ENCODE peak calls at places on chromosomes 16 and 17, in nine cellular contexts. W is activated naive CD8-positive, alpha-beta T cell treated with anti-CD3 and anti-CD28 coated beads for 36 hours; I is HCT116; A is activated CD4-positive, alpha-beta T cell treated with anti-CD3 and anti-CD28 coated beads, Interleukin-2, amount 50 U/mL, for 1 hour; T is activated naive CD4-positive, alpha-beta T cell; V is colonic mucosa; X is AG09309; G is putamen; Y is stimulated activated CD8-positive, alpha-beta memory T cell treated with anti-CD3 and anti-CD28 coated beads, Interleukin-4, amount 100 ng/mL, for 24 hours. B is an unnamed sample.

GRCh38 chr16:88943741-88944140 is 33.3 kb downstream of the CBFA2T3 start:
- DNase-seq in W (no peak), A (no peak), V (no peak), T (no peak), I (no peak), X (no peak), Y (no peak), G (no peak), B (no peak)

GRCh38 chr17:19706791-19707727 is 9.3 kb downstream of the SLC47A2 start:
- DNase-seq in X (no peak), V (peak), A (no peak), W (no peak), I (no peak), Y (no peak), T (no peak), G (peak), B (no peak)

GRCh38 chr16:35746963-35747657 is 2287.7 kb downstream of the TP53TG3F start:
- DNase-seq in G (no peak), I (no peak), V (no peak), W (no peak), T (no peak), Y (no peak), A (no peak), X (no peak), B (no peak)

GRCh38 chr16:29198731-29199521 is 207.6 kb downstream of the NPIPB11 start:
- DNase-seq in V (no peak), W (no peak), T (no peak), I (no peak), Y (no peak), A (no peak), G (no peak), X (no peak), B (no peak)

GRCh38 chr16:49345829-49346228 is 27.8 kb upstream of the C16orf78 start:
- DNase-seq in A (no peak), I (no peak), V (no peak), T (no peak), G (no peak), Y (no peak), X (no peak), W (no peak), B (no peak)

GRCh38 chr17:40499551-40500189 is 1.8 kb downstream of the TNS4 start:
- DNase-seq in V (peak), A (no peak), I (no peak), T (no peak), W (no peak), G (peak), Y (no peak), X (no peak), B (no peak)

GRCh38 chr16:424033-424622 is 1.3 kb upstream of the RAB11FIP3 start:
- DNase-seq in G (peak), V (peak), T (no peak), I (no peak), X (peak), W (no peak), A (no peak), Y (no peak), B (no peak)

GRCh38 chr16:22903716-22904115 is 89.8 kb downstream of the HS3ST2 start:
- DNase-seq in T (no peak), G (no peak), V (no peak), I (no peak), W (no peak), A (no peak), X (no peak), Y (no peak), B (no peak)

GRCh38 chr17:72726936-72727335 is 365.6 kb downstream of the SLC39A11 start:
- DNase-seq in T (peak), X (no peak), Y (no peak), W (peak), V (no peak), A (peak), I (no peak), G (no peak), B (no peak)

GRCh38 chr16:85057212-85057889 is 29.8 kb downstream of the KIAA0513 start:
- DNase-seq in A (no peak), X (no peak), W (peak), I (peak), V (no peak), T (no peak), Y (no peak), G (no peak), B (no peak)

GRCh38 chr17:67417507-67417906 is 40.4 kb downstream of the PITPNC1 start:
- DNase-seq in Y (no peak), G (no peak), X (no peak), I (no peak), W (no peak), T (no peak), A (no peak), V (no peak), B (no peak)

GRCh38 chr16:68466174-68466573 is 17.9 kb upstream of the SMPD3 start:
- DNase-seq in Y (no peak), W (no peak), T (no peak), X (no peak), A (no peak), V (no peak), I (no peak), G (no peak), B (no peak)

GRCh38 chr17:57135026-57135747 is 50.1 kb downstream of the AKAP1 start:
- DNase-seq in I (no peak), Y (no peak), V (no peak), T (no peak), W (no peak), A (no peak), X (no peak), G (no peak), B (no peak)

GRCh38 chr16:54331241-54332002 is 44.8 kb upstream of the IRX3 start:
- DNase-seq in G (no peak), X (no peak), T (no peak), Y (no peak), I (no peak), V (no peak), W (no peak), A (no peak), B (no peak)

GRCh38 chr16:85010931-85011845 is at the start of gene ZDHHC7:
- DNase-seq in A (peak), X (no peak), G (peak), Y (peak), I (peak), T (peak), W (peak), V (peak), B (peak)

GRCh38 chr16:4709481-4709880 is 16.1 kb downstream of the NUDT16L1 start:
- DNase-seq in A (no peak), W (no peak), Y (no peak), T (no peak), G (no peak), I (no peak), X (no peak), V (no peak), B (no peak)

GRCh38 chr17:41580651-41581365 is 5.9 kb downstream of the KRT14 start:
- DNase-seq in T (no peak), X (no peak), G (no peak), Y (no peak), A (no peak), V (no peak), I (no peak), W (no peak), B (no peak)

GRCh38 chr16:75566889-75567255 is 693 bp downstream of the GABARAPL2 start:
- DNase-seq in Y (no peak), A (peak), V (peak), X (no peak), W (peak), I (no peak), G (no peak), T (no peak), B (no peak)

GRCh38 chr16:14337303-14338191 is 266.4 kb downstream of the MRTFB start:
- DNase-seq in I (no peak), X (no peak), A (no peak), G (no peak), V (no peak), W (no peak), Y (no peak), T (no peak), B (no peak)

GRCh38 chr17:38350035-38350434 is 1.6 kb upstream of the SOCS7 start:
- DNase-seq in I (no peak), V (no peak), A (no peak), X (no peak), Y (no peak), T (no peak), G (no peak), W (no peak), B (no peak)

GRCh38 chr16:77589071-77589755 is 133.1 kb upstream of the NUDT7 start:
- DNase-seq in T (no peak), Y (no peak), V (no peak), I (no peak), W (no peak), G (no peak), A (no peak), X (peak), B (no peak)

GRCh38 chr17:62981933-62982332 is 15.9 kb downstream of the TANC2 start:
- DNase-seq in T (no peak), Y (no peak), X (no peak), W (no peak), V (no peak), G (no peak), I (no peak), A (no peak), B (no peak)

GRCh38 chr16:84358601-84359295 is 9.6 kb upstream of the ATP2C2 start:
- DNase-seq in T (no peak), G (no peak), Y (no peak), X (no peak), V (peak), W (no peak), I (no peak), A (no peak), B (no peak)